ENCODE peak calls at places on chromosomes 13 and 19, in five cellular contexts. K is right lobe of liver, A is heart right ventricle, U is cardiac muscle cell, L is breast epithelium. Q is an unnamed sample.

GRCh38 chr19:17240062-17240854 is 5.5 kb downstream of the NR2F6 start:
- DNase-seq in K (no peak), A (no peak), U (no peak), L (no peak), Q (no peak)

GRCh38 chr19:3029070-3029923 is at the start of gene TLE2:
- DNase-seq in K (no peak), A (no peak), U (no peak), L (no peak), Q (no peak)

GRCh38 chr19:927044-927706 is 1.3 kb downstream of the ARID3A start:
- DNase-seq in K (peak; percentile 80), A (peak; percentile 71), U (peak; percentile 71), L (no peak), Q (no peak)

GRCh38 chr19:47698631-47699359 is 14.4 kb upstream of the EHD2 start:
- DNase-seq in K (no peak), A (no peak), U (no peak), L (no peak), Q (no peak)

GRCh38 chr19:38647966-38648788 is 728 bp downstream of the ACTN4 start:
- DNase-seq in K (no peak), A (no peak), U (no peak), L (no peak), Q (no peak)

GRCh38 chr13:42350141-42350540 is 78.2 kb downstream of the AKAP11 start:
- DNase-seq in K (no peak), A (no peak), U (no peak), L (no peak), Q (no peak)

GRCh38 chr13:110023729-110024645 is 237.6 kb upstream of the IRS2 start:
- DNase-seq in K (no peak), A (peak; percentile 47), U (peak; percentile 78), L (no peak), Q (no peak)

GRCh38 chr19:41597600-41598041 is 21.7 kb downstream of the CEACAM21 start:
- DNase-seq in K (peak; percentile 39), A (no peak), U (peak; percentile 76), L (peak; percentile 49), Q (peak; percentile 47)

GRCh38 chr19:46943150-46943946 is 76.3 kb upstream of the NPAS1 start:
- DNase-seq in K (no peak), A (no peak), U (no peak), L (no peak), Q (no peak)

GRCh38 chr13:39132286-39132685 is 94.0 kb downstream of the NHLRC3 start:
- DNase-seq in K (no peak), A (no peak), U (no peak), L (no peak), Q (no peak)

GRCh38 chr19:52307275-52307674 is 10.3 kb downstream of the ZNF480 start:
- DNase-seq in K (no peak), A (no peak), U (peak; percentile 34), L (no peak), Q (no peak)

GRCh38 chr19:46745521-46746280 is at the start of gene FKRP:
- DNase-seq in K (no peak), A (peak; percentile 55), U (no peak), L (no peak), Q (no peak)

GRCh38 chr13:37175996-37176395 is 70.5 kb upstream of the CSNK1A1L start:
- DNase-seq in K (no peak), A (no peak), U (peak; percentile 96), L (no peak), Q (no peak)

GRCh38 chr13:62092949-62093348 is 677.3 kb upstream of the PCDH20 start:
- DNase-seq in K (no peak), A (no peak), U (no peak), L (no peak), Q (no peak)

GRCh38 chr19:41872384-41872774 is 4.7 kb upstream of the CD79A start:
- DNase-seq in K (no peak), A (no peak), U (no peak), L (no peak), Q (no peak)

GRCh38 chr13:43687038-43687437 is 99.7 kb downstream of the ENOX1 start:
- DNase-seq in K (no peak), A (no peak), U (no peak), L (no peak), Q (no peak)

GRCh38 chr19:51448011-51448744 is 10.1 kb downstream of the SIGLEC8 start:
- DNase-seq in K (no peak), A (no peak), U (no peak), L (no peak), Q (no peak)

GRCh38 chr19:16886305-16886880 is 2.4 kb upstream of the F2RL3 start:
- DNase-seq in K (peak; percentile 62), A (peak; percentile 81), U (peak; percentile 93), L (peak; percentile 49), Q (no peak)

GRCh38 chr19:3441986-3442329 is 38.4 kb downstream of the SMIM24 start:
- DNase-seq in K (no peak), A (no peak), U (no peak), L (no peak), Q (no peak)

GRCh38 chr13:39037410-39037879 is 444 bp downstream of the PROSER1 start:
- DNase-seq in K (no peak), A (no peak), U (no peak), L (peak; percentile 23), Q (peak; percentile 34)

GRCh38 chr19:3073159-3073563 is 10.9 kb upstream of the TLE5 start:
- DNase-seq in K (no peak), A (no peak), U (peak; percentile 87), L (no peak), Q (no peak)

GRCh38 chr13:30004204-30004603 is 153.8 kb upstream of the UBL3 start:
- DNase-seq in K (no peak), A (no peak), U (no peak), L (no peak), Q (no peak)

GRCh38 chr13:51067376-51068125 is 43.5 kb downstream of the C13orf42 start:
- DNase-seq in K (no peak), A (no peak), U (no peak), L (no peak), Q (no peak)

GRCh38 chr13:37656247-37656940 is 57.8 kb upstream of the POSTN start:
- DNase-seq in K (no peak), A (no peak), U (peak; percentile 89), L (no peak), Q (no peak)

GRCh38 chr19:40507892-40508291 is 41.1 kb downstream of the SPTBN4 start:
- DNase-seq in K (no peak), A (no peak), U (no peak), L (no peak), Q (no peak)

GRCh38 chr13:76331948-76332712 is 554.1 kb downstream of the KCTD12 start:
- DNase-seq in K (no peak), A (no peak), U (peak; percentile 64), L (no peak), Q (no peak)

GRCh38 chr19:55552620-55553019 is 7.3 kb upstream of the SBK3 start:
- DNase-seq in K (no peak), A (no peak), U (peak; percentile 92), L (peak; percentile 38), Q (no peak)

GRCh38 chr19:55552206-55552605 is 6.9 kb upstream of the SBK3 start:
- DNase-seq in K (no peak), A (no peak), U (no peak), L (no peak), Q (no peak)

GRCh38 chr19:55546822-55547614 is 1.7 kb upstream of the SBK3 start:
- DNase-seq in K (peak; percentile 85), A (peak; percentile 87), U (peak; percentile 92), L (peak; percentile 69), Q (peak; percentile 49)

GRCh38 chr19:55550321-55550650 is 4.9 kb upstream of the SBK3 start:
- DNase-seq in K (no peak), A (no peak), U (no peak), L (no peak), Q (no peak)

DNA sequence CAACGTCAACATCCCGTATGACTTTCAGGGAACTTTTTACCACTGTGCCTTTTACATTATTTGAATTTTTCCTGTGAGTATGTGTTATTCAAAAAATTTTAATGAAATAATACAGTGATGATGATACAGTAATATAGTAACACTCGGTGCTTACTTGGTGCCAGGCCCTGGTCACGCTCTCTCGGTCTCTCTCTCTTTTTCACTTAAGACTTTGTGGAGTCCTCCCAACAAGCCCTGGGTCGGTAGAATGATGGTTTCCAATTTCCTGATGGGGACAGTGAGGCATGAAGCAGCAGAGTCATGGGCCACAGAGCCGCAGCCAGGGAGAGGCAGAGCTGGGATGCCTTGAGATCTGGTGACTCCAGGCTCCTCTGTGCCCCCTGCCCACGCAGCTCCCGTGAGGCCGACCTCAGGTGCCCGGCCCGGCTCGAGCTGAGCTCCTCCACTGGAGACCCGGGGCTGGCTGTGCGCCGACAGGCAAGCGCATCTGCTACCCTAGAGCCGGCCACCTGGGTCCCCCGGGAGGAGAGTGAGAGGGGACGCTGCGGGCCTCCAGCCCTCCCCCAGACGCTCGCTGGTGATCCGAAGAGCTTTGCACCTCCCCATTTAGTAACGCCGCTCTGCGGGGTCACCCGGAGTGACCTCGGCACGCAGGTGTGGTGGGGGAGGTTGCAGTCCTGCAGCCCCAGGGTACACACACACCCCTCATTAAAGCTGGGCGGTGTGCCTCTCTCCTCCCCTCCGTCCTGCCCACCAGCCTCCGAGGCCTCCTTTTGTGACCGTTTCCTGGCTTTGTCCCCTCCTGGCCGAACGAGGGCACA is 4.4 kb upstream of the SBK3 start:
- DNase-seq in K (peak; percentile 38), A (no peak), U (peak; percentile 79), L (no peak), Q (no peak)
- TF ChIP-seq CTCF in K (no peak), A (no peak), U (no peak), L (no peak), Q (no peak)

GRCh38 chr19:15418112-15418587 is 638 bp downstream of the AKAP8L start:
- DNase-seq in K (no peak), A (no peak), U (peak; percentile 50), L (no peak), Q (no peak)
- H3K27ac ChIP-seq in K (peak overlapping the region; percentile 80), A (peak overlapping the region; percentile 89), U (peak overlapping the region; percentile 95), L (peak overlapping the region; percentile 82), Q (peak overlapping the region; percentile 91)

GRCh38 chr19:44871809-44872208 is 19.2 kb upstream of the TOMM40 start:
- DNase-seq in K (no peak), A (no peak), U (no peak), L (no peak), Q (no peak)
- TF ChIP-seq CTCF in K (no peak), A (no peak), U (no peak), L (no peak), Q (no peak)

GRCh38 chr13:33639640-33640080 is 178.3 kb upstream of the RFC3 start:
- DNase-seq in K (no peak), A (no peak), U (no peak), L (no peak), Q (no peak)
- H3K27ac ChIP-seq in K (no peak overlapping the region), A (peak overlapping the region; percentile 17), U (no peak overlapping the region), L (peak overlapping the region; percentile 40), Q (peak overlapping the region; percentile 4)